ENCODE peak calls at places on chromosomes 4 and X, in eight cellular contexts. H is HFF-Myc, L is mucosa of descending colon, O is cardiac muscle cell, M is tibial artery, T is pancreas, I is HL-60, D is right lobe of liver. E is an unnamed sample.

GRCh38 chrX:9829308-9830267 is 43.4 kb downstream of the SHROOM2 start:
- DNase-seq in M (no peak), T (no peak), D (no peak), H (no peak), L (no peak), I (no peak), O (peak), E (no peak)

GRCh38 chr4:40327340-40327739 is 7.8 kb upstream of the CHRNA9 start:
- DNase-seq in H (no peak), L (peak), D (no peak), T (peak), O (peak), M (no peak), I (peak), E (no peak)

GRCh38 chr4:1992468-1993168 is 16.2 kb downstream of the NELFA start:
- DNase-seq in H (no peak), D (no peak), L (no peak), T (no peak), M (no peak), I (no peak), O (peak), E (no peak)

GRCh38 chr4:145352438-145353145 is 129.1 kb upstream of the SMAD1 start:
- DNase-seq in L (no peak), M (no peak), D (peak), I (no peak), H (no peak), O (no peak), T (peak), E (no peak)

GRCh38 chr4:68119921-68120320 is 9.7 kb downstream of the TMPRSS11F start:
- DNase-seq in M (no peak), T (no peak), I (no peak), O (no peak), H (no peak), L (no peak), D (no peak), E (no peak)

GRCh38 chrX:107825698-107826285 is at the start of gene MID2:
- DNase-seq in M (peak), D (peak), L (peak), O (peak), I (no peak), T (peak), H (no peak), E (peak)

GRCh38 chrX:87525771-87526229 is 8.2 kb downstream of the KLHL4 start:
- DNase-seq in I (no peak), M (no peak), L (no peak), O (peak), H (no peak), D (no peak), T (no peak), E (peak)

GRCh38 chr4:65893311-65893710 is 223.0 kb upstream of the EPHA5 start:
- DNase-seq in T (no peak), I (no peak), M (no peak), H (no peak), O (no peak), L (no peak), D (no peak), E (no peak)

GRCh38 chr4:176191974-176192373 is 3.4 kb downstream of the SPATA4 start:
- DNase-seq in I (no peak), M (no peak), T (no peak), O (no peak), D (no peak), L (peak), H (no peak), E (peak)

GRCh38 chr4:120769227-120769626 is 153.3 kb downstream of the PRDM5 start:
- DNase-seq in H (peak), T (no peak), I (no peak), O (peak), D (no peak), L (no peak), M (no peak), E (peak)

GRCh38 chr4:6777636-6778281 is 4.8 kb upstream of the KIAA0232 start:
- DNase-seq in D (no peak), I (peak), O (peak), L (no peak), M (no peak), H (no peak), T (no peak), E (no peak)

GRCh38 chr4:45661893-45662292 is 462.0 kb downstream of the GABRG1 start:
- DNase-seq in H (no peak), I (no peak), T (no peak), L (no peak), D (no peak), O (no peak), M (no peak), E (no peak)

GRCh38 chr4:175671491-175671934 is 140.6 kb downstream of the GPM6A start:
- DNase-seq in H (no peak), I (no peak), T (no peak), D (no peak), L (no peak), O (no peak), M (no peak), E (no peak)

GRCh38 chrX:3286196-3286920 is 60.1 kb downstream of the MXRA5 start:
- DNase-seq in I (no peak), M (no peak), T (no peak), L (no peak), D (no peak), O (peak), H (peak), E (peak)

GRCh38 chr4:72194046-72194445 is 162.2 kb downstream of the NPFFR2 start:
- DNase-seq in M (no peak), I (no peak), D (no peak), T (no peak), H (no peak), O (no peak), L (no peak), E (no peak)

GRCh38 chr4:123802933-123803332 is 406.3 kb downstream of the SPRY1 start:
- DNase-seq in O (no peak), D (no peak), T (no peak), H (no peak), I (no peak), M (no peak), L (no peak), E (no peak)

GRCh38 chr4:105145913-105146285 is 777 bp upstream of the TET2 start:
- DNase-seq in O (no peak), M (peak), I (no peak), L (peak), H (no peak), T (peak), D (peak), E (no peak)

GRCh38 chrX:85851418-85851817 is 195.9 kb downstream of the CHM start:
- DNase-seq in H (no peak), L (peak), I (no peak), T (no peak), O (peak), M (no peak), D (peak), E (no peak)

GRCh38 chrX:133297284-133297683 is 79.1 kb upstream of the TFDP3 start:
- DNase-seq in D (no peak), O (peak), H (no peak), T (no peak), I (no peak), M (no peak), L (no peak), E (peak)

GRCh38 chr4:957581-958313 is 15.6 kb downstream of the DGKQ start:
- DNase-seq in T (no peak), I (no peak), L (no peak), H (no peak), O (no peak), M (peak), D (peak), E (no peak)

GRCh38 chrX:151745651-151746050 is 11.1 kb downstream of the CNGA2 start:
- DNase-seq in L (no peak), M (no peak), H (no peak), T (no peak), I (no peak), O (no peak), D (no peak), E (no peak)

GRCh38 chr4:4425119-4425690 is 38.3 kb downstream of the NSG1 start:
- DNase-seq in O (peak), I (no peak), H (no peak), T (no peak), D (no peak), L (no peak), M (no peak), E (no peak)

GRCh38 chr4:12203945-12204344 is 775.3 kb upstream of the HS3ST1 start:
- DNase-seq in L (no peak), I (no peak), O (peak), D (no peak), H (no peak), M (no peak), T (no peak), E (no peak)

GRCh38 chr4:139872274-139872673 is 206.7 kb downstream of the MGST2 start:
- DNase-seq in D (no peak), O (peak), M (no peak), I (peak), H (peak), L (no peak), T (no peak), E (peak)

GRCh38 chrX:51862920-51863319 is 30.5 kb upstream of the MAGED1 start:
- DNase-seq in H (no peak), D (no peak), L (no peak), I (no peak), M (no peak), O (no peak), T (no peak), E (no peak)

GRCh38 chrX:51866156-51866555 is 27.3 kb upstream of the MAGED1 start:
- DNase-seq in L (no peak), H (no peak), I (no peak), D (no peak), M (no peak), T (no peak), O (peak), E (no peak)

DNA sequence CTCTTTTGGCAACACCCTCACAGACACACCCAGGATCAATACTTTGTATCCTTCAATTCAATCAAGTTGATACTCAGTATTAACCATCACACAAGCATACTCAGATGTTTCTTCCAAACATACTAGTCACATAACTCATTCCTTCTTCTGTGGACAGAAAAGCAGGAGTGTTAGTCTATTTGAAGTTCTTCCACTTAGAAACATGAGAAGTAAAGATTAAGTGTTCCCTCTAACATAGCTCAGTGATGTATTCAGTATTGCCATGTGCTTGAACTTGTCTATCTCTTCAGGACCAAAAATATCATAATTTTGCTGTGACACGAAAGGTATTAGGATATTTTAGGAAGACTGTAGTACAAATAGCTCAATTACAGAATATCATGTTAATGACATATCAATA is 25.8 kb upstream of the MAGED1 start:
- DNase-seq in I (no peak), H (no peak), T (no peak), D (no peak), L (no peak), M (no peak), O (no peak), E (no peak)
- H3K4me3 ChIP-seq in I (no peak), H (no peak), T (no peak), D (no peak), L (no peak), M (no peak), O (no peak), E (no peak)

GRCh38 chr4:148093065-148093464 is 349.1 kb downstream of the NR3C2 start:
- DNase-seq in L (no peak), H (no peak), O (no peak), M (no peak), I (no peak), D (no peak), T (no peak), E (no peak)

GRCh38 chr4:148101235-148101634 is 341.0 kb downstream of the NR3C2 start:
- DNase-seq in I (no peak), O (no peak), T (no peak), L (no peak), M (no peak), H (no peak), D (no peak), E (no peak)

GRCh38 chr4:148095346-148095923 is 346.8 kb downstream of the NR3C2 start:
- DNase-seq in T (no peak), L (no peak), M (no peak), I (no peak), O (no peak), H (no peak), D (no peak), E (no peak)

GRCh38 chr4:148094149-148094548 is 348.1 kb downstream of the NR3C2 start:
- DNase-seq in D (no peak), O (no peak), T (no peak), L (no peak), H (no peak), I (no peak), M (no peak), E (no peak)

DNA sequence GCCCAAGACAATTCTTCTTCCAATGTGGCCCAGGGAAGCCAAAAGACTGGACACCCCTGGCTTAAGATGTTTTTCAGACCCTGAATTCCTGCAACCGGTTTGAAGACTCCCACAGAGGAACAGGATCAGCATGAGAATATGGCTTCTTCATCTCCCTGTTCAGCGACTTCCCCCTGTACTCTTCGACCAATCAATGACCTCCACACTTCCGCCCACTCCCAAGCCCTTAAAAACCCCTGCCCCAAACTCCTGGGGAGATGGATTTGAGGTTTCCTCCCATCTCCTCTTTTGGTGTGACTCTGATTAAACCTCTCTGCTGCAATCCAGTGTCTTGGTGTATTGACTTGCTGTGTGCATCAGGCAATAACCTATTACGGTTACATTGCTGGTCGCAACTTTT is 344.4 kb downstream of the NR3C2 start:
- DNase-seq in M (no peak), O (no peak), D (no peak), I (no peak), L (no peak), T (no peak), H (no peak), E (no peak)
- TF ChIP-seq CTCF in M (no peak), O (no peak), D (no peak), I (no peak), L (no peak), T (no peak), H (no peak), E (no peak)

GRCh38 chr4:8493484-8493883 is 52.9 kb downstream of the TRMT44 start:
- DNase-seq in M (no peak), I (no peak), O (no peak), D (no peak), H (no peak), L (no peak), T (no peak), E (no peak)

GRCh38 chr4:8494218-8494617 is 53.6 kb downstream of the TRMT44 start:
- DNase-seq in L (no peak), O (no peak), M (no peak), I (no peak), T (no peak), D (no peak), H (no peak), E (no peak)

GRCh38 chr4:8497762-8498161 is 57.2 kb downstream of the TRMT44 start:
- DNase-seq in M (no peak), I (no peak), T (no peak), L (no peak), D (no peak), H (no peak), O (no peak), E (no peak)

GRCh38 chr4:8494983-8495548 is 54.5 kb downstream of the TRMT44 start:
- DNase-seq in M (no peak), D (no peak), H (no peak), L (no peak), I (no peak), O (no peak), T (no peak), E (no peak)

GRCh38 chr4:8495803-8496202 is 55.2 kb downstream of the TRMT44 start:
- DNase-seq in H (no peak), D (no peak), M (no peak), O (no peak), T (no peak), I (no peak), L (no peak), E (no peak)
- H3K4me3 ChIP-seq in H (no peak), D (no peak), M (no peak), O (no peak), T (no peak), I (no peak), L (no peak), E (no peak)

GRCh38 chr4:184649971-184650855 is 675 bp downstream of the PRIMPOL start:
- DNase-seq in D (no peak), O (peak), L (peak), T (no peak), I (no peak), M (no peak), H (no peak), E (peak)

GRCh38 chr4:184648220-184649025 is 824 bp downstream of the CASP3 start:
- DNase-seq in H (no peak), O (peak), M (peak), I (no peak), D (peak), L (peak), T (peak), E (peak)

GRCh38 chr4:184647391-184648101 is 1.7 kb downstream of the CASP3 start:
- DNase-seq in H (no peak), L (peak), O (peak), D (no peak), M (no peak), I (no peak), T (no peak), E (peak)

GRCh38 chr4:184651899-184652298 is 2.4 kb downstream of the PRIMPOL start:
- DNase-seq in T (no peak), D (no peak), H (no peak), L (no peak), O (no peak), I (no peak), M (no peak), E (no peak)

GRCh38 chr4:184649026-184649970 is at the start of the genes CASP3 and PRIMPOL:
- DNase-seq in H (peak), O (peak), M (peak), I (peak), D (peak), L (peak), T (peak), E (peak)
- TF ChIP-seq CTCF in H (peak), O (peak), M (no peak), I (no peak), D (peak), L (peak), T (no peak), E (peak)

GRCh38 chr4:56821394-56822263 is at the start of gene SPINK2:
- DNase-seq in M (no peak), T (peak), D (no peak), I (no peak), O (no peak), L (peak), H (no peak), E (peak)
- H3K4me3 ChIP-seq in M (peak), T (peak), D (peak), I (peak), O (peak), L (no peak), H (peak), E (no peak)